ENCODE peak calls at places on chromosomes 16 and 17, in nine cellular contexts. S is caudate nucleus, G is AG04449, P is renal cortical epithelial cell, J is GM13977, F is AG08395, D is neural progenitor cell, E is OCI-LY7, Z is 8988T. Y is an unnamed sample.

GRCh38 chr17:68777856-68778694 is 176.9 kb upstream of the FAM20A start:
- DNase-seq in S (no peak), G (no peak), P (no peak), J (no peak), F (no peak), D (no peak), E (no peak), Z (no peak), Y (no peak)

GRCh38 chr16:85891033-85891775 is 7.8 kb upstream of the IRF8 start:
- DNase-seq in S (no peak), G (no peak), P (peak; percentile 91), J (no peak), F (no peak), D (no peak), E (no peak), Z (no peak), Y (no peak)

GRCh38 chr16:46789075-46789474 is 40.9 kb upstream of the MYLK3 start:
- DNase-seq in S (no peak), G (no peak), P (no peak), J (no peak), F (no peak), D (no peak), E (no peak), Z (no peak), Y (no peak)

GRCh38 chr17:9406046-9406631 is 169.5 kb downstream of the STX8 start:
- DNase-seq in S (no peak), G (no peak), P (no peak), J (no peak), F (no peak), D (no peak), E (no peak), Z (no peak), Y (no peak)

GRCh38 chr17:35345926-35346771 is 27.3 kb downstream of the SLFN11 start:
- DNase-seq in S (no peak), G (no peak), P (peak; percentile 60), J (peak; percentile 9), F (peak; percentile 66), D (peak; percentile 38), E (no peak), Z (no peak), Y (peak; percentile 10)

GRCh38 chr17:81189670-81190530 is 23.9 kb upstream of the AATK start:
- DNase-seq in S (no peak), G (no peak), P (no peak), J (peak; percentile 42), F (no peak), D (peak; percentile 49), E (no peak), Z (peak; percentile 81), Y (peak; percentile 74)

GRCh38 chr17:69560987-69561441 is 146.5 kb downstream of the MAP2K6 start:
- DNase-seq in S (no peak), G (no peak), P (no peak), J (no peak), F (peak; percentile 49), D (no peak), E (no peak), Z (no peak), Y (peak; percentile 36)

GRCh38 chr16:77223184-77223583 is 24.0 kb downstream of the SYCE1L start:
- DNase-seq in S (no peak), G (no peak), P (no peak), J (no peak), F (no peak), D (peak; percentile 48), E (peak; percentile 38), Z (no peak), Y (peak; percentile 35)

GRCh38 chr17:33732116-33732515 is 439.0 kb upstream of the ASIC2 start:
- DNase-seq in S (no peak), G (no peak), P (no peak), J (peak; percentile 12), F (peak; percentile 6), D (peak; percentile 70), E (peak; percentile 15), Z (no peak), Y (no peak)

GRCh38 chr17:28526381-28526780 is 20.2 kb downstream of the FOXN1 start:
- DNase-seq in S (no peak), G (no peak), P (no peak), J (no peak), F (no peak), D (no peak), E (no peak), Z (no peak), Y (peak; percentile 54)

GRCh38 chr17:47705536-47706481 is 11.8 kb downstream of the TBKBP1 start:
- DNase-seq in S (no peak), G (no peak), P (no peak), J (no peak), F (no peak), D (no peak), E (no peak), Z (no peak), Y (no peak)

GRCh38 chr17:38925263-38925995 is at the start of gene LASP1NB:
- DNase-seq in S (peak; percentile 86), G (no peak), P (no peak), J (no peak), F (no peak), D (peak; percentile 63), E (peak; percentile 43), Z (no peak), Y (peak; percentile 93)

GRCh38 chr16:54284319-54284930 is 2.2 kb downstream of the IRX3 start:
- DNase-seq in S (no peak), G (no peak), P (no peak), J (peak; percentile 57), F (no peak), D (peak; percentile 72), E (no peak), Z (no peak), Y (peak; percentile 57)

GRCh38 chr17:82685291-82685690 is 13.2 kb downstream of the RAB40B start:
- DNase-seq in S (no peak), G (no peak), P (no peak), J (no peak), F (no peak), D (no peak), E (no peak), Z (no peak), Y (no peak)

GRCh38 chr16:23448392-23448791 is 4.6 kb downstream of the COG7 start:
- DNase-seq in S (no peak), G (no peak), P (peak; percentile 61), J (no peak), F (no peak), D (no peak), E (no peak), Z (no peak), Y (no peak)

GRCh38 chr16:56980792-56981724 is 8.3 kb upstream of the NLRC5 start:
- DNase-seq in S (no peak), G (no peak), P (no peak), J (no peak), F (no peak), D (peak; percentile 22), E (peak; percentile 63), Z (no peak), Y (no peak)

GRCh38 chr16:67390816-67391423 is 2.4 kb downstream of the TPPP3 start:
- DNase-seq in S (peak; percentile 58), G (no peak), P (no peak), J (no peak), F (no peak), D (no peak), E (no peak), Z (no peak), Y (no peak)

GRCh38 chr17:79414063-79414462 is 196.8 kb downstream of the RBFOX3 start:
- DNase-seq in S (no peak), G (no peak), P (no peak), J (no peak), F (no peak), D (no peak), E (no peak), Z (no peak), Y (no peak)

GRCh38 chr16:70703041-70703834 is 17.4 kb upstream of the MTSS2 start:
- DNase-seq in S (no peak), G (peak; percentile 75), P (peak; percentile 33), J (no peak), F (peak; percentile 88), D (peak; percentile 55), E (no peak), Z (no peak), Y (peak; percentile 88)

GRCh38 chr17:8190506-8190905 is 526 bp upstream of the BORCS6 start:
- DNase-seq in S (no peak), G (no peak), P (no peak), J (no peak), F (no peak), D (no peak), E (no peak), Z (no peak), Y (no peak)

GRCh38 chr17:35666967-35667552 is 64.4 kb upstream of the RASL10B start:
- DNase-seq in S (no peak), G (no peak), P (no peak), J (no peak), F (peak; percentile 3), D (no peak), E (no peak), Z (no peak), Y (no peak)

GRCh38 chr17:17693253-17693954 is 12.1 kb downstream of the RAI1 start:
- DNase-seq in S (peak; percentile 68), G (no peak), P (no peak), J (no peak), F (no peak), D (peak; percentile 85), E (no peak), Z (no peak), Y (peak; percentile 78)

GRCh38 chr16:89958068-89958467 is 9.5 kb downstream of the DEF8 start:
- DNase-seq in S (no peak), G (no peak), P (no peak), J (no peak), F (peak; percentile 50), D (peak; percentile 58), E (peak; percentile 64), Z (peak; percentile 94), Y (peak; percentile 93)

GRCh38 chr17:13864551-13864950 is 204.8 kb upstream of the COX10 start:
- DNase-seq in S (no peak), G (peak; percentile 42), P (no peak), J (no peak), F (peak; percentile 70), D (no peak), E (no peak), Z (no peak), Y (no peak)

GRCh38 chr16:80051040-80051439 is 450.5 kb upstream of the MAF start:
- DNase-seq in S (no peak), G (no peak), P (no peak), J (no peak), F (no peak), D (no peak), E (no peak), Z (no peak), Y (no peak)

GRCh38 chr16:10385725-10386516 is at the start of gene ATF7IP2:
- DNase-seq in S (peak; percentile 60), G (peak; percentile 41), P (peak; percentile 83), J (peak; percentile 89), F (peak; percentile 49), D (peak; percentile 94), E (peak; percentile 96), Z (peak; percentile 74), Y (peak; percentile 87)

GRCh38 chr16:11517926-11518325 is 68.8 kb downstream of the LITAF start:
- DNase-seq in S (no peak), G (no peak), P (no peak), J (no peak), F (no peak), D (peak; percentile 25), E (no peak), Z (no peak), Y (no peak)

GRCh38 chr16:22323173-22323997 is 26.2 kb downstream of the POLR3E start:
- DNase-seq in S (no peak), G (no peak), P (no peak), J (no peak), F (no peak), D (no peak), E (no peak), Z (no peak), Y (no peak)

GRCh38 chr17:78939615-78940014 is 14.4 kb upstream of the TIMP2 start:
- DNase-seq in S (no peak), G (no peak), P (no peak), J (no peak), F (no peak), D (no peak), E (no peak), Z (no peak), Y (peak; percentile 34)

GRCh38 chr17:28737770-28738679 is 5.8 kb upstream of the TRAF4 start:
- DNase-seq in S (no peak), G (no peak), P (peak; percentile 59), J (peak; percentile 86), F (no peak), D (no peak), E (peak; percentile 96), Z (no peak), Y (no peak)

GRCh38 chr17:51860934-51861561 is 297.5 kb downstream of the CA10 start:
- DNase-seq in S (peak; percentile 4), G (no peak), P (peak; percentile 9), J (peak; percentile 21), F (no peak), D (peak; percentile 83), E (peak; percentile 22), Z (no peak), Y (peak; percentile 50)